ENCODE peak calls at places on chromosomes 13 and 19, in five cellular contexts. J is CD8-positive, alpha-beta memory T cell; M is uterus; T is psoas muscle; V is cardiac fibroblast. U is an unnamed sample.

GRCh38 chr19:1525343-1525742 is 1.5 kb downstream of the PLK5 start:
- DNase-seq in M (no peak), V (no peak), T (no peak), J (no peak), U (no peak)

GRCh38 chr19:29697523-29698261 is 17.4 kb downstream of the C19orf12 start:
- DNase-seq in J (no peak), V (no peak), M (no peak), T (no peak), U (no peak)

GRCh38 chr19:39196860-39197562 is at the start of gene NCCRP1:
- DNase-seq in J (no peak), M (no peak), V (no peak), T (no peak), U (no peak)

GRCh38 chr13:104832265-104832664 is 1703.2 kb downstream of the EFNB2 start:
- DNase-seq in J (no peak), V (no peak), T (no peak), M (no peak), U (no peak)

GRCh38 chr13:50798923-50799322 is 44.6 kb downstream of the DLEU7 start:
- DNase-seq in M (no peak), J (no peak), V (peak), T (no peak), U (no peak)

GRCh38 chr13:51838235-51838846 is 6.6 kb downstream of the TMEM272 start:
- DNase-seq in T (no peak), M (no peak), J (no peak), V (peak), U (no peak)

GRCh38 chr19:35596366-35596999 is 10.5 kb downstream of the PMIS2 start:
- DNase-seq in T (no peak), V (peak), J (no peak), M (no peak), U (peak)

GRCh38 chr13:108961542-108962125 is 332.2 kb downstream of the MYO16 start:
- DNase-seq in M (no peak), J (no peak), T (no peak), V (peak), U (peak)

GRCh38 chr19:6925801-6926751 is 38.7 kb downstream of the ADGRE1 start:
- DNase-seq in V (peak), M (no peak), T (no peak), J (no peak), U (no peak)

GRCh38 chr13:30849611-30850010 is 56.5 kb upstream of the MEDAG start:
- DNase-seq in J (no peak), T (no peak), V (no peak), M (no peak), U (no peak)

GRCh38 chr19:1422943-1423342 is 15.3 kb upstream of the RPS15 start:
- DNase-seq in V (no peak), J (no peak), M (no peak), T (no peak), U (no peak)

GRCh38 chr13:75135325-75135825 is 346.6 kb downstream of the TBC1D4 start:
- DNase-seq in V (peak), J (no peak), M (no peak), T (no peak), U (no peak)

GRCh38 chr19:2221250-2221831 is 14.8 kb downstream of the PLEKHJ1 start:
- DNase-seq in V (peak), M (no peak), T (no peak), J (no peak), U (no peak)

GRCh38 chr13:26442541-26442940 is 114.9 kb upstream of the WASF3 start:
- DNase-seq in M (no peak), V (peak), T (no peak), J (no peak), U (no peak)

GRCh38 chr19:19371056-19371455 is 34.4 kb upstream of the GATAD2A start:
- DNase-seq in J (no peak), M (no peak), V (no peak), T (no peak), U (no peak)

GRCh38 chr19:21398851-21399250 is 1.9 kb downstream of the ZNF493 start:
- DNase-seq in J (no peak), V (peak), M (no peak), T (no peak), U (no peak)

GRCh38 chr13:34358811-34359513 is 541.0 kb downstream of the RFC3 start:
- DNase-seq in J (no peak), M (no peak), V (peak), T (no peak), U (no peak)

GRCh38 chr13:114109646-114110045 is 22.8 kb downstream of the RASA3 start:
- DNase-seq in M (peak), J (peak), V (no peak), T (peak), U (no peak)

GRCh38 chr13:103431880-103432279 is 365.7 kb upstream of the SLC10A2 start:
- DNase-seq in J (no peak), V (no peak), T (no peak), M (no peak), U (no peak)

GRCh38 chr13:103142091-103142594 is 75.9 kb upstream of the SLC10A2 start:
- DNase-seq in T (no peak), J (no peak), V (no peak), M (no peak), U (no peak)

GRCh38 chr19:51887522-51888498 is at the start of gene ZNF577:
- DNase-seq in V (peak), T (peak), J (peak), M (peak), U (no peak)

GRCh38 chr13:100176781-100177389 is 88.0 kb downstream of the PCCA start:
- DNase-seq in V (peak), T (no peak), M (no peak), J (no peak), U (no peak)

GRCh38 chr19:18414504-18415176 is 4.6 kb upstream of the SSBP4 start:
- DNase-seq in V (peak), M (peak), J (peak), T (peak), U (no peak)

GRCh38 chr13:24636776-24637175 is 43.4 kb upstream of the ATP12A start:
- DNase-seq in T (no peak), V (no peak), J (no peak), M (no peak), U (no peak)

GRCh38 chr13:113398963-113399754 is 35.2 kb upstream of the GRTP1 start:
- DNase-seq in M (no peak), J (no peak), T (peak), V (no peak), U (no peak)

GRCh38 chr13:78121459-78122348 is 203.1 kb upstream of the EDNRB start:
- DNase-seq in M (peak), T (peak), J (peak), V (peak), U (peak)

GRCh38 chr13:62678039-62678438 is 1262.4 kb upstream of the PCDH20 start:
- DNase-seq in V (no peak), M (no peak), J (no peak), T (no peak), U (no peak)

GRCh38 chr13:112605531-112605990 is 17.6 kb upstream of the TUBGCP3 start:
- DNase-seq in T (no peak), V (no peak), J (no peak), M (no peak), U (no peak)

GRCh38 chr13:91401916-91402315 is 3.5 kb downstream of the GPC5 start:
- DNase-seq in V (no peak), M (no peak), T (no peak), J (no peak), U (no peak)

GRCh38 chr13:20729633-20730585 is 26.4 kb downstream of the IL17D start:
- DNase-seq in V (no peak), M (no peak), J (no peak), T (no peak), U (no peak)

GRCh38 chr19:40247735-40248262 is 21.3 kb upstream of the CCNP start:
- DNase-seq in M (no peak), V (no peak), T (no peak), J (no peak), U (no peak)

GRCh38 chr19:30648321-30648720 is 276.1 kb downstream of the ZNF536 start:
- DNase-seq in V (peak), J (no peak), M (no peak), T (no peak), U (no peak)

GRCh38 chr13:98941118-98941517 is 36.7 kb downstream of the DOCK9 start:
- DNase-seq in T (no peak), V (no peak), J (no peak), M (no peak), U (no peak)

GRCh38 chr19:30256510-30256850 is 115.7 kb upstream of the ZNF536 start:
- DNase-seq in V (no peak), M (no peak), T (no peak), J (no peak), U (no peak)

GRCh38 chr19:46546194-46546896 is 50.7 kb upstream of the PNMA8B start:
- DNase-seq in J (no peak), M (no peak), T (peak), V (peak), U (peak)
- H3K4me3 ChIP-seq in J (no peak), M (no peak), T (peak), V (peak), U (no peak)

GRCh38 chr19:11763611-11764010 is 3.2 kb upstream of the ZNF441 start:
- DNase-seq in M (no peak), J (no peak), T (no peak), V (no peak), U (no peak)
- H3K4me3 ChIP-seq in M (no peak), J (no peak), T (no peak), V (no peak), U (no peak)

GRCh38 chr19:48645652-48646191 is at the start of gene CA11:
- DNase-seq in T (no peak), J (no peak), M (no peak), V (no peak), U (no peak)

GRCh38 chr19:48646192-48646911 is 365 bp upstream of the CA11 start:
- DNase-seq in M (peak), J (peak), V (peak), T (peak), U (peak)

GRCh38 chr19:48644839-48645651 is 942 bp downstream of the CA11 start:
- DNase-seq in M (peak), V (peak), J (peak), T (peak), U (peak)

GRCh38 chr19:48648134-48648533 is 2.1 kb upstream of the CA11 start:
- DNase-seq in V (no peak), J (no peak), T (no peak), M (no peak), U (no peak)

GRCh38 chr19:48646912-48647216 is 877 bp upstream of the CA11 start:
- DNase-seq in M (no peak), T (no peak), V (no peak), J (no peak), U (no peak)
- H3K4me3 ChIP-seq in M (no peak), T (no peak), V (no peak), J (no peak), U (peak)

GRCh38 chr19:3479819-3480215 is 508 bp downstream of the SMIM24 start:
- DNase-seq in T (no peak), V (no peak), J (no peak), M (no peak), U (peak)
- H3K4me3 ChIP-seq in T (no peak), V (no peak), J (no peak), M (no peak), U (no peak)

GRCh38 chr19:8321760-8322637 is 703 bp downstream of the RPS28 start:
- DNase-seq in M (no peak), J (no peak), V (peak), T (no peak), U (no peak)

GRCh38 chr19:8321067-8321759 is at the start of the genes NDUFA7 and RPS28:
- DNase-seq in V (peak), T (peak), M (peak), J (peak), U (peak)

GRCh38 chr19:8320564-8321066 is 560 bp downstream of the NDUFA7 start:
- DNase-seq in T (no peak), J (no peak), M (no peak), V (peak), U (no peak)

GRCh38 chr19:8322638-8322997 is 1.3 kb downstream of the RPS28 start:
- DNase-seq in T (no peak), J (no peak), M (no peak), V (no peak), U (no peak)

DNA sequence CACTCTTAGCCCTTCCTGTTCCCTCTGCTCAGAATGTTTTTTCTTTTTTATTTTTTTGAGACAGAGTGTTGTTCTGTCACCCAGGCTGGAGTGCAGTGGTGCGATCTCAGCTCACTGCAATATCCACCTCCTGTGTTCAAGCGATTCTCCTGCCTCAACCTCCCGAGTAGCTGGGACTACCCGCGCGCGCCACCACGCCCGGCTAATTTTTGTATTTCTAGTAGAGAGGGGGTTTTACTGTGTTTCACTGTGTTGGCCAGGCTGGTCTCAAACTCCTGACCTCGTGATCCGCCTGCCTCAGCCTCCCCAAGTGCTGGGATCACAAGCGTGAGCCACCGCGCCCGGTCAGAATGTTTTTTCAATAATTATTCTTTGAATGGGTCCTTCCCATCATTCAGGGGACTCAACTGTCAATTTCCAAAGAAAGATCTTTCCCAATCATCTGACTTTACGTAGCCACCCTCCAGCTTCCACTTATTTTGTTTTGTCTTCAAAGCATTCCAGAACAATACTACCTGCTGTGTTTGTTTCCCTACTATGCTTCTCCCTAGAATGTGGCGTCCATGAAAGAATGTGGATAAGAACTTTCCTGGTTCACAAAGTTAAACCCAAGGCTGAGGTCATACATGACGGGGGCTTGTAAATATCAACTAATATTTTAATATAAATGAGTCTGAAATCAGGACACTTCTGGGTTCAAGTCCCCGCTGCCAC is 1.2 kb downstream of the NDUFA7 start:
- DNase-seq in V (no peak), T (no peak), J (no peak), M (no peak), U (no peak)
- H3K4me3 ChIP-seq in V (peak), T (peak), J (peak), M (no peak), U (peak)

U was measured in Jurkat, Clone E6-1.